ENCODE peak calls at places on chromosomes 4 and X, in six cellular contexts. One of them, this sample, is unnamed.

GRCh38 chr4:140931904-140932303 is 175.7 kb upstream of the TBC1D9 start:
- DNase-seq in activated CD8-positive, alpha-beta memory T cell treated with anti-CD3 and anti-CD28 coated beads for 48 hours: no peak
- DNase-seq in cerebellar nuclear complex: no peak
- DNase-seq in mesenchymal stem cell: no peak
- DNase-seq in right cardiac atrium: no peak
- DNase-seq in H54: no peak
- DNase-seq in this sample: no peak

GRCh38 chr4:141102367-141102766 is 30.9 kb downstream of the RNF150 start:
- DNase-seq in right cardiac atrium: no peak
- DNase-seq in activated CD8-positive, alpha-beta memory T cell treated with anti-CD3 and anti-CD28 coated beads for 48 hours: no peak
- DNase-seq in cerebellar nuclear complex: no peak
- DNase-seq in mesenchymal stem cell: peak
- DNase-seq in H54: peak
- DNase-seq in this sample: no peak

GRCh38 chr4:142367326-142368188 is 478.5 kb downstream of the INPP4B start:
- DNase-seq in right cardiac atrium: no peak
- DNase-seq in cerebellar nuclear complex: no peak
- DNase-seq in H54: no peak
- DNase-seq in activated CD8-positive, alpha-beta memory T cell treated with anti-CD3 and anti-CD28 coated beads for 48 hours: no peak
- DNase-seq in mesenchymal stem cell: no peak
- DNase-seq in this sample: no peak

GRCh38 chrX:147910607-147911006 is 1.1 kb upstream of the FMR1 start:
- DNase-seq in H54: no peak
- DNase-seq in activated CD8-positive, alpha-beta memory T cell treated with anti-CD3 and anti-CD28 coated beads for 48 hours: no peak
- DNase-seq in right cardiac atrium: no peak
- DNase-seq in cerebellar nuclear complex: no peak
- DNase-seq in mesenchymal stem cell: no peak
- DNase-seq in this sample: no peak

GRCh38 chr4:158535130-158535614 is 13.5 kb downstream of the RXFP1 start:
- DNase-seq in mesenchymal stem cell: peak
- DNase-seq in activated CD8-positive, alpha-beta memory T cell treated with anti-CD3 and anti-CD28 coated beads for 48 hours: no peak
- DNase-seq in right cardiac atrium: peak
- DNase-seq in H54: peak
- DNase-seq in cerebellar nuclear complex: no peak
- DNase-seq in this sample: no peak

GRCh38 chr4:106358899-106359298 is 9.7 kb downstream of the GIMD1 start:
- DNase-seq in mesenchymal stem cell: peak
- DNase-seq in activated CD8-positive, alpha-beta memory T cell treated with anti-CD3 and anti-CD28 coated beads for 48 hours: no peak
- DNase-seq in H54: no peak
- DNase-seq in cerebellar nuclear complex: no peak
- DNase-seq in right cardiac atrium: no peak
- DNase-seq in this sample: no peak

GRCh38 chr4:37876156-37876555 is 14.7 kb upstream of the TBC1D1 start:
- DNase-seq in right cardiac atrium: no peak
- DNase-seq in cerebellar nuclear complex: no peak
- DNase-seq in activated CD8-positive, alpha-beta memory T cell treated with anti-CD3 and anti-CD28 coated beads for 48 hours: no peak
- DNase-seq in H54: no peak
- DNase-seq in mesenchymal stem cell: no peak
- DNase-seq in this sample: no peak

GRCh38 chr4:138475116-138475515 is 233.0 kb upstream of the SLC7A11 start:
- DNase-seq in H54: no peak
- DNase-seq in right cardiac atrium: no peak
- DNase-seq in activated CD8-positive, alpha-beta memory T cell treated with anti-CD3 and anti-CD28 coated beads for 48 hours: no peak
- DNase-seq in mesenchymal stem cell: no peak
- DNase-seq in cerebellar nuclear complex: no peak
- DNase-seq in this sample: no peak

GRCh38 chr4:159105761-159106243 is 2.9 kb downstream of the RAPGEF2 start:
- DNase-seq in activated CD8-positive, alpha-beta memory T cell treated with anti-CD3 and anti-CD28 coated beads for 48 hours: no peak
- DNase-seq in H54: no peak
- DNase-seq in right cardiac atrium: peak
- DNase-seq in cerebellar nuclear complex: no peak
- DNase-seq in mesenchymal stem cell: no peak
- DNase-seq in this sample: peak

GRCh38 chr4:8904041-8904501 is 32.4 kb upstream of the HMX1 start:
- DNase-seq in mesenchymal stem cell: no peak
- DNase-seq in right cardiac atrium: no peak
- DNase-seq in H54: no peak
- DNase-seq in cerebellar nuclear complex: no peak
- DNase-seq in activated CD8-positive, alpha-beta memory T cell treated with anti-CD3 and anti-CD28 coated beads for 48 hours: no peak
- DNase-seq in this sample: no peak

GRCh38 chrX:132732236-132732635 is 226.2 kb downstream of the HS6ST2 start:
- DNase-seq in mesenchymal stem cell: no peak
- DNase-seq in activated CD8-positive, alpha-beta memory T cell treated with anti-CD3 and anti-CD28 coated beads for 48 hours: no peak
- DNase-seq in right cardiac atrium: no peak
- DNase-seq in H54: no peak
- DNase-seq in cerebellar nuclear complex: no peak
- DNase-seq in this sample: no peak

GRCh38 chrX:70664726-70665125 is 220.1 kb downstream of the DLG3 start:
- DNase-seq in cerebellar nuclear complex: no peak
- DNase-seq in right cardiac atrium: no peak
- DNase-seq in H54: no peak
- DNase-seq in activated CD8-positive, alpha-beta memory T cell treated with anti-CD3 and anti-CD28 coated beads for 48 hours: no peak
- DNase-seq in mesenchymal stem cell: peak
- DNase-seq in this sample: no peak

GRCh38 chr4:55184600-55185523 is 59.5 kb upstream of the KDR start:
- DNase-seq in cerebellar nuclear complex: no peak
- DNase-seq in right cardiac atrium: no peak
- DNase-seq in H54: no peak
- DNase-seq in activated CD8-positive, alpha-beta memory T cell treated with anti-CD3 and anti-CD28 coated beads for 48 hours: no peak
- DNase-seq in mesenchymal stem cell: peak
- DNase-seq in this sample: no peak

GRCh38 chrX:50045808-50046207 is 123.4 kb downstream of the CLCN5 start:
- DNase-seq in right cardiac atrium: no peak
- DNase-seq in H54: no peak
- DNase-seq in activated CD8-positive, alpha-beta memory T cell treated with anti-CD3 and anti-CD28 coated beads for 48 hours: no peak
- DNase-seq in mesenchymal stem cell: no peak
- DNase-seq in cerebellar nuclear complex: no peak
- DNase-seq in this sample: no peak

GRCh38 chrX:68177542-68177941 is 255.8 kb downstream of the OPHN1 start:
- DNase-seq in mesenchymal stem cell: peak
- DNase-seq in activated CD8-positive, alpha-beta memory T cell treated with anti-CD3 and anti-CD28 coated beads for 48 hours: no peak
- DNase-seq in H54: no peak
- DNase-seq in right cardiac atrium: no peak
- DNase-seq in cerebellar nuclear complex: no peak
- DNase-seq in this sample: no peak

GRCh38 chr4:41963105-41963504 is 18.5 kb upstream of the DCAF4L1 start:
- DNase-seq in mesenchymal stem cell: peak
- DNase-seq in H54: no peak
- DNase-seq in right cardiac atrium: no peak
- DNase-seq in activated CD8-positive, alpha-beta memory T cell treated with anti-CD3 and anti-CD28 coated beads for 48 hours: no peak
- DNase-seq in cerebellar nuclear complex: no peak
- DNase-seq in this sample: no peak

GRCh38 chrX:13693341-13693871 is 4.5 kb downstream of the RAB9A start:
- DNase-seq in mesenchymal stem cell: no peak
- DNase-seq in right cardiac atrium: no peak
- DNase-seq in H54: no peak
- DNase-seq in activated CD8-positive, alpha-beta memory T cell treated with anti-CD3 and anti-CD28 coated beads for 48 hours: no peak
- DNase-seq in cerebellar nuclear complex: no peak
- DNase-seq in this sample: no peak